ENCODE peak calls at places on chromosomes 7 and 10, in eight cellular contexts. D is GF-D8, B is A172, I is skeletal muscle cell, K is cardiac septum, N is hepatic stellate cell, X is NCI-H510A treated with DMSO at 0.1 percent for 48 hours, O is NCI-H1092 treated with DMSO at 0.1 percent for 48 hours. Z is an unnamed sample.

GRCh38 chr10:14653271-14654161 is 121.2 kb downstream of the FAM107B start:
- DNase-seq in D (peak; percentile 11), B (peak; percentile 65), I (no peak), K (no peak), N (peak; percentile 45), X (no peak), O (no peak), Z (peak; percentile 21)

GRCh38 chr10:14093735-14094484 is 236.8 kb downstream of the FRMD4A start:
- DNase-seq in D (no peak), B (peak; percentile 43), I (no peak), K (no peak), N (peak; percentile 62), X (peak; percentile 26), O (peak; percentile 41), Z (no peak)

GRCh38 chr7:152336754-152337368 is 98.9 kb downstream of the KMT2C start:
- DNase-seq in D (peak; percentile 12), B (peak; percentile 50), I (peak; percentile 15), K (no peak), N (peak; percentile 23), X (peak; percentile 20), O (peak; percentile 70), Z (peak; percentile 70)

GRCh38 chr10:79229081-79229541 is 118.2 kb upstream of the PPIF start:
- DNase-seq in D (no peak), B (no peak), I (no peak), K (no peak), N (no peak), X (no peak), O (no peak), Z (no peak)

GRCh38 chr10:113252650-113253560 is 299.9 kb upstream of the HABP2 start:
- DNase-seq in D (no peak), B (no peak), I (no peak), K (no peak), N (no peak), X (no peak), O (no peak), Z (no peak)

GRCh38 chr7:125427676-125428075 is 498.1 kb upstream of the POT1 start:
- DNase-seq in D (no peak), B (no peak), I (no peak), K (no peak), N (no peak), X (no peak), O (no peak), Z (no peak)

GRCh38 chr7:25754751-25755150 is 397.2 kb upstream of the NFE2L3 start:
- DNase-seq in D (no peak), B (no peak), I (no peak), K (no peak), N (no peak), X (no peak), O (no peak), Z (no peak)

GRCh38 chr7:99310004-99310403 is 15.7 kb upstream of the ARPC1A start:
- DNase-seq in D (no peak), B (no peak), I (no peak), K (no peak), N (no peak), X (no peak), O (no peak), Z (no peak)

GRCh38 chr7:143931739-143932138 is 3.3 kb upstream of the OR2F2 start:
- DNase-seq in D (no peak), B (no peak), I (no peak), K (no peak), N (no peak), X (no peak), O (no peak), Z (no peak)

GRCh38 chr10:35462491-35462934 is 126.2 kb downstream of the CCNY start:
- DNase-seq in D (no peak), B (no peak), I (peak; percentile 24), K (no peak), N (no peak), X (peak; percentile 13), O (peak; percentile 1), Z (no peak)

GRCh38 chr7:46107610-46108217 is 186.6 kb upstream of the IGFBP3 start:
- DNase-seq in D (no peak), B (no peak), I (no peak), K (no peak), N (no peak), X (no peak), O (no peak), Z (no peak)

GRCh38 chr10:62433181-62433692 is 59.1 kb downstream of the ZNF365 start:
- DNase-seq in D (no peak), B (peak; percentile 97), I (peak; percentile 88), K (peak; percentile 79), N (peak; percentile 47), X (no peak), O (no peak), Z (peak; percentile 12)

GRCh38 chr7:131591674-131592328 is 35.4 kb upstream of the PODXL start:
- DNase-seq in D (no peak), B (no peak), I (no peak), K (no peak), N (no peak), X (no peak), O (no peak), Z (no peak)

GRCh38 chr10:70677016-70677415 is 4.7 kb downstream of the ADAMTS14 start:
- DNase-seq in D (no peak), B (no peak), I (no peak), K (no peak), N (no peak), X (no peak), O (no peak), Z (no peak)

GRCh38 chr10:71945819-71946474 is 18.2 kb upstream of the CHST3 start:
- DNase-seq in D (no peak), B (no peak), I (no peak), K (no peak), N (no peak), X (no peak), O (no peak), Z (no peak)

GRCh38 chr7:101559586-101559985 is 69.5 kb downstream of the MYL10 start:
- DNase-seq in D (no peak), B (no peak), I (no peak), K (peak; percentile 51), N (no peak), X (no peak), O (no peak), Z (no peak)

GRCh38 chr7:122132341-122132740 is 11.7 kb downstream of the AASS start:
- DNase-seq in D (no peak), B (peak; percentile 43), I (no peak), K (no peak), N (no peak), X (no peak), O (no peak), Z (no peak)

GRCh38 chr10:118394557-118395194 is 52.6 kb upstream of the FAM204A start:
- DNase-seq in D (peak; percentile 58), B (no peak), I (no peak), K (no peak), N (no peak), X (no peak), O (no peak), Z (peak; percentile 35)